ENCODE peak calls at places on chromosomes 5 and 9, in seven cellular contexts. U is ovary; R is effector memory CD4-positive, alpha-beta T cell; B is cardiac muscle cell; E is aorta; I is heart left ventricle; T is mammary epithelial cell. Y is an unnamed sample. For H3K9me3 and H3K27me3, the result is how much of the 10 kb centered on the place peaks cover.

GRCh38 chr5:111143910-111144309 is 51.8 kb downstream of the WDR36 start:
- DNase-seq in T (peak), R (no peak), B (no peak), I (peak), U (peak), E (peak), Y (peak)

GRCh38 chr5:102243213-102243612 is 52.9 kb downstream of the SLCO4C1 start:
- DNase-seq in T (no peak), B (no peak), E (no peak), I (no peak), U (no peak), R (no peak), Y (no peak)

GRCh38 chr5:7012057-7012456 is 298.8 kb downstream of the TENT4A start:
- DNase-seq in T (no peak), E (no peak), I (no peak), B (no peak), R (no peak), U (no peak), Y (no peak)

GRCh38 chr5:102628449-102629175 is 126.5 kb upstream of the PAM start:
- DNase-seq in I (peak), T (peak), U (no peak), B (no peak), R (no peak), E (no peak), Y (no peak)

GRCh38 chr9:129002989-129003388 is 25.1 kb downstream of the SH3GLB2 start:
- DNase-seq in U (peak), B (no peak), E (peak), R (no peak), T (no peak), I (no peak), Y (no peak)

GRCh38 chr9:69590241-69590640 is 81.9 kb downstream of the APBA1 start:
- DNase-seq in I (no peak), T (no peak), R (no peak), B (no peak), U (no peak), E (no peak), Y (no peak)

GRCh38 chr5:134086943-134087305 is 27.6 kb upstream of the TCF7 start:
- DNase-seq in U (no peak), T (no peak), R (peak), E (no peak), B (no peak), I (no peak), Y (no peak)

GRCh38 chr9:3920586-3921582 is 379.0 kb downstream of the GLIS3 start:
- DNase-seq in T (no peak), R (no peak), U (no peak), E (no peak), I (no peak), B (no peak), Y (no peak)

GRCh38 chr9:87954230-87954629 is 20.1 kb downstream of the CDK20 start:
- DNase-seq in T (no peak), E (no peak), B (no peak), I (no peak), U (no peak), R (no peak), Y (no peak)

GRCh38 chr5:117494208-117494607 is 919.6 kb upstream of the SEMA6A start:
- DNase-seq in T (no peak), R (no peak), B (no peak), U (no peak), E (no peak), I (no peak), Y (no peak)

GRCh38 chr5:117487556-117487955 is 912.9 kb upstream of the SEMA6A start:
- DNase-seq in T (no peak), B (no peak), E (no peak), R (no peak), U (no peak), I (no peak), Y (no peak)

GRCh38 chr5:117486879-117487391 is 912.3 kb upstream of the SEMA6A start:
- DNase-seq in U (no peak), R (no peak), E (no peak), I (no peak), T (no peak), B (no peak), Y (no peak)

GRCh38 chr5:117486291-117486690 is 911.7 kb upstream of the SEMA6A start:
- DNase-seq in U (no peak), I (no peak), T (no peak), E (no peak), B (no peak), R (no peak), Y (no peak)

GRCh38 chr5:117488976-117489500 is 914.4 kb upstream of the SEMA6A start:
- DNase-seq in R (no peak), T (no peak), I (no peak), E (no peak), B (peak), U (no peak), Y (no peak)
- H3K9me3 ChIP-seq in R (under half), T (under half), I (under half), E (under half), B (under half), U (under half), Y (under half)

DNA sequence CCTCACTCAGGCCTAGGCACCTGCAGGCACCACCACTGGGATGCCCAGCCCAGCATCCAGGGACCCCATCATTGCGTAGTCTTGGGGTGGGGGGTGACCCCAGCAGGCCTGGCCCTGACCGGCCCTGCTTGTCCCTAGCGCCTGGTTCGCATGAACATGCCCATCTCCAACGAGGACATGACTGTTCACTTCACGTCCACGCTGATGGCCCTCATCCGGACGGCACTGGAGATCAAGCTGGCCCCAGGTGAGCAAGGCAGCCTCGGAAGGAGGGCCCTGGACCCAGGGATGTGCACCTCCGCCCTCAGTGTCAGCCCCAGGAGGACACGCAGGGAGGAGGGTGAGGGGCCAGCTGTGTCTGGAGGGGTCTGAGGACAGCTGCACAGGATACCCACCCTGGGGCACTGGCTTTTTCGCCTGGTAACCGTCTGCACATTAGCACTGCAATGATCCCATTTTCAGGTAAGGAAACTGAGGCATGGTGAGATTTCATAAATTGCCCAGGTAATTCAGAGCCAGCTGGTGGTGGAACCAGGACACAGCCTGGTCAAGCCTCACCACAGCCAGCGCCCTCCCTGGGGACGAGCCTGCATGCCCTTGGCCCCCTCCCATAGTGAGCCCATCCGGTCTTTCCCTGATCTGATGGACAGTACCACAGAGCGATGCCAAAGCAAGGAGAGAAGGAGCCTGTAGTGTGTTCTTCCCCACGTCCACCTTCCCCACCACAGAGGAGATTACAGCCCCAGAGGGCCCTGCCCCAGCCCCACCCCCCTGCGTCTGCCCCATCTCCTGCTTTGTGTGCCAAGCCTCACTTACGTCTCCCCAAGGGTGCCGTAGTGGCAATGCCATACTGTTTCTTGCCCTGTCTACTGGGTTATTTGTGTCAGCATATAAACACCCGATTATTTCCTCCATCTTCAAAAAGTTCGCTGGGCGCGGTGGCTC is 228.3 kb downstream of the CACNA1B start:
- DNase-seq in I (no peak), R (no peak), B (no peak), T (no peak), U (no peak), E (no peak), Y (no peak)
- H3K27me3 ChIP-seq in I (under half), R (under half), B (under half), T (under half), U (under half), E (under half), Y (under half)

GRCh38 chr9:61669352-61669751 is 479.5 kb downstream of the SPATA31A7 start:
- DNase-seq in B (no peak), R (no peak), T (no peak), I (no peak), E (no peak), U (no peak), Y (no peak)
- H3K9me3 ChIP-seq in B (under half), R (under half), T (under half), I (under half), E (under half), U (under half), Y (under half)

GRCh38 chr5:1923341-1923740 is 40.6 kb upstream of the IRX4 start:
- DNase-seq in B (no peak), I (no peak), T (no peak), U (no peak), E (no peak), R (no peak), Y (no peak)
- H3K27me3 ChIP-seq in B (under half), I (under half), T (under half), U (under half), E (under half), R (under half), Y (under half)

GRCh38 chr9:114025760-114026159 is 52.3 kb downstream of the AMBP start:
- DNase-seq in B (no peak), T (no peak), U (no peak), I (no peak), E (peak), R (no peak), Y (no peak)

GRCh38 chr9:114025196-114025753 is 52.8 kb downstream of the AMBP start:
- DNase-seq in T (no peak), U (no peak), R (no peak), B (no peak), E (no peak), I (no peak), Y (no peak)

GRCh38 chr9:114027159-114027895 is 50.8 kb downstream of the AMBP start:
- DNase-seq in E (no peak), I (no peak), R (no peak), B (no peak), T (no peak), U (no peak), Y (peak)

GRCh38 chr9:114026335-114026734 is 51.8 kb downstream of the AMBP start:
- DNase-seq in E (no peak), R (no peak), U (no peak), T (no peak), I (no peak), B (no peak), Y (no peak)

GRCh38 chr9:114023961-114024360 is 54.1 kb downstream of the AMBP start:
- DNase-seq in I (no peak), B (no peak), E (no peak), U (no peak), R (no peak), T (no peak), Y (no peak)
- H3K9me3 ChIP-seq in I (under half), B (under half), E (under half), U (under half), R (under half), T (under half), Y (under half)

DNA sequence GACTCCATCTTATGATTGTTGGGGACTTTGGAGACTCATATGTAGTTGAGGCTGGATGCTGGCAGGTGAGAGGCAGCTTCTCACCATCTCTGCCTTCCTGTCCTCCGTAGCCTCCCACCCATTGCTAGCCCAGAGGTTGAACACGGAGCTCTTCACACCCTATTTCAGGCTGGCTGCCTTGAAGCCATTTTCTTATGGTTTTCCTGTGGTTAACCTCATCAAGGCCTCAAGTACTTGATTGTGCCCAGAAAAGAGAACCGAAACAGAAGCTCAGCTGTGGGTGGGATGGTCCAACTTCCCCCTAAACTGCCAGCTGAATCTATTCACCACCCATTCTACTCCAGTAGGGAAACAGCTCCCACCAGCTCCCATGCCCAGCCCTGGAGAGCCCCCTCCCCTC is 102.9 kb downstream of the LIFR start:
- DNase-seq in I (no peak), R (peak), B (no peak), E (no peak), U (no peak), T (no peak), Y (no peak)
- H3K27me3 ChIP-seq in I (under half), R (under half), B (under half), E (under half), U (under half), T (under half), Y (under half)